ENCODE peak calls at places on chromosomes 7 and 10, in seven cellular contexts. L is psoas muscle, T is GM12865, S is foreskin fibroblast, H is astrocyte of the spinal cord, J is mammary epithelial cell, C is lower leg skin. Q is an unnamed sample.

GRCh38 chr10:526651-527312 is 162.7 kb downstream of the DIP2C start:
- DNase-seq in T (peak; percentile 45), S (no peak), C (no peak), H (no peak), J (no peak), L (no peak), Q (no peak)

GRCh38 chr7:34015656-34016055 is 110.3 kb downstream of the BMPER start:
- DNase-seq in H (no peak), C (no peak), L (no peak), S (no peak), J (no peak), T (no peak), Q (no peak)

GRCh38 chr10:49594594-49594993 is 15.5 kb upstream of the SLC18A3 start:
- DNase-seq in H (peak; percentile 51), J (peak; percentile 48), T (peak; percentile 40), L (no peak), C (no peak), S (peak; percentile 86), Q (peak; percentile 82)

GRCh38 chr10:49327036-49327813 is 28.3 kb downstream of the C10orf71 start:
- DNase-seq in J (no peak), T (no peak), H (no peak), S (no peak), C (peak; percentile 56), L (no peak), Q (no peak)

GRCh38 chr7:120218702-120219101 is 54.3 kb upstream of the KCND2 start:
- DNase-seq in H (no peak), T (no peak), S (peak; percentile 0), L (peak; percentile 30), J (no peak), C (no peak), Q (peak; percentile 68)

GRCh38 chr7:116801092-116801710 is 61.2 kb upstream of the CAPZA2 start:
- DNase-seq in T (no peak), C (no peak), H (peak; percentile 70), L (no peak), J (peak; percentile 85), S (peak; percentile 81), Q (peak; percentile 74)

GRCh38 chr10:77332256-77332655 is 305.4 kb downstream of the KCNMA1 start:
- DNase-seq in S (no peak), C (no peak), T (no peak), L (no peak), J (no peak), H (no peak), Q (no peak)

GRCh38 chr10:125060851-125061556 is 99.4 kb downstream of the CTBP2 start:
- DNase-seq in T (peak; percentile 50), C (peak; percentile 96), L (peak; percentile 84), H (peak; percentile 93), S (peak; percentile 94), J (peak; percentile 72), Q (peak; percentile 91)

GRCh38 chr7:94374231-94374630 is 20.5 kb upstream of the COL1A2 start:
- DNase-seq in L (peak; percentile 76), H (peak; percentile 96), J (peak; percentile 22), C (peak; percentile 95), T (no peak), S (peak; percentile 97), Q (peak; percentile 97)

GRCh38 chr7:149717481-149717880 is 55.9 kb downstream of the ZNF467 start:
- DNase-seq in H (no peak), T (no peak), C (no peak), L (no peak), J (no peak), S (no peak), Q (no peak)

GRCh38 chr7:135100856-135101255 is 47.0 kb upstream of the TMEM140 start:
- DNase-seq in H (peak; percentile 4), C (no peak), J (peak; percentile 17), L (no peak), T (no peak), S (peak; percentile 45), Q (peak; percentile 36)

GRCh38 chr10:69065406-69066361 is 22.2 kb upstream of the SRGN start:
- DNase-seq in S (peak; percentile 55), L (peak; percentile 51), H (peak; percentile 43), T (peak; percentile 88), C (no peak), J (peak; percentile 87), Q (peak; percentile 89)

GRCh38 chr10:52256832-52257691 is 57.0 kb upstream of the DKK1 start:
- DNase-seq in T (peak; percentile 81), C (no peak), S (no peak), L (no peak), J (peak; percentile 84), H (no peak), Q (peak; percentile 41)

DNA sequence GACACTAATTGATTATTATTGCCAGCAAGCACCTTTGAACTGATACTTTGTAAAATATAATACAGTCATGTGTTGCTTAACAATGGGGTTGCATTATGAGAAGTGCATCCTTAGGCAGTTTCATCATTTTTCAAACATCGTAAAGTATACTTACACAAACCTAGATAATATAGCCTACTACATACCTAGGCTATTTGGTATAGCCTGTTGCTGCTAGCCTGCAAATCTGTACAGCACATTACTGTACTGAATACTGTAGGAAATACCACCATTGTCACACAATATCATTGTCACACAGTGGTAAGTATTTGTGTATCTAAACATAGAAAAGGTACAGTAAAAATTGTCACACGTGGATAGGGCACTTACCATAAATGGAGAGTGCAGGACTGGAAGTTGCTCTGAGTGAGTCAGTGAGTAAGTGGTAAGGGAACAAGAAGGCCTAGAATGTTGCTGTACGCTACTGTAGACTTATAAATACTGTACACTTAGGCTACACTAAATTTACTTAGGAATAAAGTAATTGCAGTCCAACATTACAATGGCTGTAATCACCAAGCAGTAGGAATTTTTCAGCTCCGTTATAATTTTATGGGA is 70.8 kb downstream of the LCOR start:
- DNase-seq in L (no peak), S (no peak), T (no peak), J (no peak), C (no peak), H (no peak), Q (no peak)
- TF ChIP-seq CTCF in L (no peak), S (no peak), T (no peak), J (no peak), C (no peak), H (no peak), Q (no peak)

DNA sequence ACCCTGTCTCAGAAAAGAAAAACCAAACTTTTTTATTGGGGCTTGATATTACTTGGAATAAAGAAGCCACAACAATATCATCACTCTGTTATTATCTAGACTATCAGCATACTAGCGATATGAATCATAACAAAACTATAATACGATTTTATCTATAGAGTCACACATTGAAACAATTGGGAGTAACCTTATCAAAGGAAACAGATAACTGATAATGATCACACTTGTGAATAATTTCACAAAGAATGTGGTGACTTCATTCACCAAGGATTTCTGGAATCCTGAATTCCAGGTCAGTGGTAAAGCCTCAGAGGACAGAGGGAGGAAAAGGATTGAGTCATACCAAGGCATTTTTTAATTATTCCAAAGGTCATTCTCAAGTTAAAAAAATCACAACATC is 32.1 kb upstream of the NMT2 start:
- DNase-seq in S (peak; percentile 89), L (no peak), T (no peak), H (peak; percentile 82), J (peak; percentile 78), C (no peak), Q (peak; percentile 91)
- H3K4me3 ChIP-seq in S (no peak overlapping the region), L (no peak overlapping the region), T (no peak overlapping the region), H (no peak overlapping the region), J (no peak overlapping the region), C (no peak overlapping the region), Q (no peak overlapping the region)

DNA sequence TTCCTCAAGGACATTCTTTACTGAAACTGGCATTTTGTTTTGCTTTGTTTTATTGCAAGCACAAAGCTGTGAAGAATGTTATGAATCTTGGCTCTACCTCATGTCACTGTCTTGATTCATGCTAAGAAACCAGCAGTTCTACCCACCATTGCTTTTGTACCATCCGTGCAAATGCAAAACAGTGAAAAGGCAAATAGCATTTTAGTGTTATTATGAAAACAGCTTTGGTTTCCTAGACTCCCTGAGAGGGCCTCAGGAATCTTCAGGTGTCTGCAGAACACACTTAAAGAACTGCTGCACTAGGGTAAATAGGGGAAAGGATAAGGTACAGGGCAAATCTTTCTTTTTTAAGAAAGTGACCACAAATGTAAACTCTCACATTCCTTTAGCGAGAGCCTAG is 318.9 kb downstream of the AHR start:
- DNase-seq in C (no peak), S (no peak), J (no peak), L (no peak), T (no peak), H (peak; percentile 8), Q (no peak)
- TF ChIP-seq CTCF in C (no peak), S (no peak), J (no peak), L (no peak), T (no peak), H (no peak), Q (no peak)

DNA sequence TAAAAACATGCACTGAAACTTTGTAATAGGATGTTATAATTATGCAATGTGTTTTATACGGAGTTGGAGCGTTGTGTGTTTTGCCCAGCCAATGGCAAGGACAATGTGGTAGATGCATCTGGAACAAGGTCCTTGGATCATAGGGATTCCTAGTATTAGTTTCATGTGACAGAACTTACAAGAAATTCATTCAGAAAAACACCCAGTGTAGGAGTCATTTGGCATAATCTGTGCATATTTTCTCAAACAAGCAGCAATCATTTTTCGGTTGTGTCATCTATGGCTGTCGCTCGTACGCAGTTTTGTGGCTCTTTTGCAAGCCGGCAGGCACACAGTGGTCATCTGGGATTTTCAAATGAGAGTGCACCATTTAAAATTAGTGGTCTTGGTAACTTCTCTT is 19.8 kb downstream of the CREB5 start:
- DNase-seq in L (peak; percentile 49), T (no peak), J (no peak), S (no peak), C (no peak), H (no peak), Q (no peak)
- H3K4me3 ChIP-seq in L (peak overlapping the region; percentile 37), T (no peak overlapping the region), J (no peak overlapping the region), S (no peak overlapping the region), C (no peak overlapping the region), H (no peak overlapping the region), Q (no peak overlapping the region)